ENCODE peak calls at places on chromosome 6, in seven cellular contexts. One of them, this sample, is unnamed.

GRCh38 chr6:114055758-114056157 is 84.8 kb upstream of the HDAC2 start:
- DNase-seq in neural crest cell: no peak
- DNase-seq in AG09319: no peak
- DNase-seq in A673: no peak
- DNase-seq in dorsolateral prefrontal cortex: no peak
- DNase-seq in ovary: no peak
- DNase-seq in GM06990: no peak
- DNase-seq in this sample: no peak

GRCh38 chr6:19297880-19298279 is 539.3 kb upstream of the ID4 start:
- DNase-seq in GM06990: no peak
- DNase-seq in A673: no peak
- DNase-seq in AG09319: no peak
- DNase-seq in ovary: no peak
- DNase-seq in neural crest cell: no peak
- DNase-seq in dorsolateral prefrontal cortex: no peak
- DNase-seq in this sample: no peak

GRCh38 chr6:161984707-161985106 is 710.8 kb upstream of the AGPAT4 start:
- DNase-seq in A673: no peak
- DNase-seq in GM06990: no peak
- DNase-seq in ovary: no peak
- DNase-seq in neural crest cell: no peak
- DNase-seq in dorsolateral prefrontal cortex: no peak
- DNase-seq in AG09319: no peak
- DNase-seq in this sample: no peak

GRCh38 chr6:113073611-113074191 is 726.6 kb downstream of the RFPL4B start:
- DNase-seq in GM06990: no peak
- DNase-seq in dorsolateral prefrontal cortex: no peak
- DNase-seq in neural crest cell: no peak
- DNase-seq in AG09319: no peak
- DNase-seq in A673: no peak
- DNase-seq in ovary: no peak
- DNase-seq in this sample: peak; percentile 38

GRCh38 chr6:20672038-20672437 is 137.8 kb downstream of the CDKAL1 start:
- DNase-seq in GM06990: no peak
- DNase-seq in A673: no peak
- DNase-seq in neural crest cell: no peak
- DNase-seq in dorsolateral prefrontal cortex: no peak
- DNase-seq in ovary: no peak
- DNase-seq in AG09319: no peak
- DNase-seq in this sample: no peak

GRCh38 chr6:156949376-156949775 is 172.2 kb downstream of the ARID1B start:
- DNase-seq in GM06990: no peak
- DNase-seq in dorsolateral prefrontal cortex: no peak
- DNase-seq in A673: peak; percentile 33
- DNase-seq in neural crest cell: no peak
- DNase-seq in AG09319: no peak
- DNase-seq in ovary: no peak
- DNase-seq in this sample: peak; percentile 67

GRCh38 chr6:8073758-8074157 is 9.6 kb upstream of the BLOC1S5 start:
- DNase-seq in GM06990: no peak
- DNase-seq in A673: no peak
- DNase-seq in ovary: no peak
- DNase-seq in dorsolateral prefrontal cortex: no peak
- DNase-seq in AG09319: no peak
- DNase-seq in neural crest cell: no peak
- DNase-seq in this sample: no peak

GRCh38 chr6:112153926-112154621 is 66.7 kb downstream of the FAM229B start:
- DNase-seq in dorsolateral prefrontal cortex: no peak
- DNase-seq in GM06990: no peak
- DNase-seq in AG09319: no peak
- DNase-seq in neural crest cell: no peak
- DNase-seq in ovary: no peak
- DNase-seq in A673: peak; percentile 40
- DNase-seq in this sample: peak; percentile 45

GRCh38 chr6:149723771-149724417 is 6.0 kb upstream of the LATS1 start:
- DNase-seq in dorsolateral prefrontal cortex: no peak
- DNase-seq in ovary: no peak
- DNase-seq in AG09319: peak; percentile 67
- DNase-seq in GM06990: no peak
- DNase-seq in neural crest cell: peak; percentile 14
- DNase-seq in A673: peak; percentile 88
- DNase-seq in this sample: peak; percentile 88

GRCh38 chr6:121686611-121687023 is 251.2 kb downstream of the GJA1 start:
- DNase-seq in neural crest cell: no peak
- DNase-seq in GM06990: no peak
- DNase-seq in ovary: no peak
- DNase-seq in dorsolateral prefrontal cortex: no peak
- DNase-seq in A673: no peak
- DNase-seq in AG09319: no peak
- DNase-seq in this sample: no peak

GRCh38 chr6:170162771-170163404 is 128.0 kb downstream of the DLL1 start:
- DNase-seq in neural crest cell: no peak
- DNase-seq in ovary: no peak
- DNase-seq in dorsolateral prefrontal cortex: no peak
- DNase-seq in A673: no peak
- DNase-seq in GM06990: no peak
- DNase-seq in AG09319: no peak
- DNase-seq in this sample: no peak

GRCh38 chr6:46507426-46507825 is 16.2 kb upstream of the RCAN2 start:
- DNase-seq in AG09319: no peak
- DNase-seq in neural crest cell: no peak
- DNase-seq in A673: no peak
- DNase-seq in GM06990: no peak
- DNase-seq in ovary: no peak
- DNase-seq in dorsolateral prefrontal cortex: no peak
- DNase-seq in this sample: no peak

GRCh38 chr6:5175195-5175594 is 85.6 kb downstream of the LYRM4 start:
- DNase-seq in A673: peak; percentile 68
- DNase-seq in neural crest cell: peak; percentile 33
- DNase-seq in ovary: no peak
- DNase-seq in GM06990: no peak
- DNase-seq in AG09319: no peak
- DNase-seq in dorsolateral prefrontal cortex: no peak
- DNase-seq in this sample: no peak

GRCh38 chr6:166488081-166488685 is 98.3 kb downstream of the RAMACL start:
- DNase-seq in ovary: no peak
- DNase-seq in GM06990: peak; percentile 41
- DNase-seq in A673: peak; percentile 94
- DNase-seq in neural crest cell: no peak
- DNase-seq in AG09319: no peak
- DNase-seq in dorsolateral prefrontal cortex: no peak
- DNase-seq in this sample: peak; percentile 59

GRCh38 chr6:31732029-31732428 is 2.9 kb upstream of the DDAH2 start:
- DNase-seq in neural crest cell: no peak
- DNase-seq in A673: no peak
- DNase-seq in ovary: no peak
- DNase-seq in AG09319: no peak
- DNase-seq in GM06990: no peak
- DNase-seq in dorsolateral prefrontal cortex: no peak
- DNase-seq in this sample: no peak

GRCh38 chr6:147707524-147707923 is 199.0 kb downstream of the SAMD5 start:
- DNase-seq in GM06990: no peak
- DNase-seq in A673: no peak
- DNase-seq in AG09319: no peak
- DNase-seq in dorsolateral prefrontal cortex: no peak
- DNase-seq in ovary: no peak
- DNase-seq in neural crest cell: no peak
- DNase-seq in this sample: no peak

GRCh38 chr6:71171478-71172070 is 117.0 kb upstream of the OGFRL1 start:
- DNase-seq in dorsolateral prefrontal cortex: no peak
- DNase-seq in A673: no peak
- DNase-seq in ovary: no peak
- DNase-seq in AG09319: no peak
- DNase-seq in neural crest cell: no peak
- DNase-seq in GM06990: no peak
- DNase-seq in this sample: no peak

GRCh38 chr6:44002591-44003344 is 124.5 kb downstream of the MRPL14 start:
- DNase-seq in AG09319: no peak
- DNase-seq in A673: peak; percentile 88
- DNase-seq in dorsolateral prefrontal cortex: peak; percentile 26
- DNase-seq in ovary: peak; percentile 25
- DNase-seq in neural crest cell: peak; percentile 32
- DNase-seq in GM06990: peak; percentile 66
- DNase-seq in this sample: peak; percentile 59

GRCh38 chr6:129558248-129558647 is 151.7 kb downstream of the ARHGAP18 start:
- DNase-seq in neural crest cell: no peak
- DNase-seq in ovary: no peak
- DNase-seq in GM06990: no peak
- DNase-seq in AG09319: no peak
- DNase-seq in dorsolateral prefrontal cortex: no peak
- DNase-seq in A673: no peak
- DNase-seq in this sample: no peak

GRCh38 chr6:161169060-161169459 is 104.8 kb downstream of the AGPAT4 start:
- DNase-seq in AG09319: no peak
- DNase-seq in neural crest cell: no peak
- DNase-seq in ovary: no peak
- DNase-seq in A673: no peak
- DNase-seq in dorsolateral prefrontal cortex: no peak
- DNase-seq in GM06990: no peak
- DNase-seq in this sample: no peak

GRCh38 chr6:13354331-13355042 is 26.1 kb upstream of the TBC1D7 start:
- DNase-seq in ovary: no peak
- DNase-seq in GM06990: no peak
- DNase-seq in dorsolateral prefrontal cortex: no peak
- DNase-seq in A673: no peak
- DNase-seq in neural crest cell: no peak
- DNase-seq in AG09319: no peak
- DNase-seq in this sample: peak; percentile 79

DNA sequence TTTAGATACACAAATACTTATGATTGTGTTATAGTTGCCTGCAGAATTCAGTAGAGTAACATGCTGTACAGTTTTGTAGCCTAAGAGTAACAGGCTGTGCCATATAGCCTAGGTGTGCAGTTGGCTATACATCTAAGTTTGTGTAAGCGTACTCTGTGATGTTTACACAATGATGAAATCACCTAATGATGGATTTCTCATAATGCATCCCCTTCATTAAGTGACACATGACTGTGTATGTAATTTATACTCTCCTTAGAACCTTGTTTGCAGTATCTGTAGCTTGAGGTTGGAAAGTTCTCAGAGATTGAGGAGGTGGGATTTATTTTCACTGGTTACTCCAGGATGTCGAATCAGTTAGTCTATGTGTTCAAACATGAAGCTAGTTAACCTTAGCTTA is 67.0 kb upstream of the TMEM30A start:
- DNase-seq in AG09319: no peak
- DNase-seq in GM06990: no peak
- DNase-seq in dorsolateral prefrontal cortex: no peak
- DNase-seq in A673: no peak
- DNase-seq in ovary: no peak
- DNase-seq in neural crest cell: no peak
- DNase-seq in this sample: no peak
- TF ChIP-seq CTCF in AG09319: no peak
- TF ChIP-seq CTCF in GM06990: no peak
- TF ChIP-seq CTCF in dorsolateral prefrontal cortex: no peak
- TF ChIP-seq CTCF in A673: no peak
- TF ChIP-seq CTCF in ovary: no peak
- TF ChIP-seq CTCF in neural crest cell: no peak
- TF ChIP-seq CTCF in this sample: no peak

GRCh38 chr6:17200395-17200794 is 80.8 kb upstream of the RBM24 start:
- DNase-seq in dorsolateral prefrontal cortex: no peak
- DNase-seq in ovary: no peak
- DNase-seq in A673: no peak
- DNase-seq in GM06990: no peak
- DNase-seq in neural crest cell: peak; percentile 20
- DNase-seq in AG09319: no peak
- DNase-seq in this sample: no peak
- TF ChIP-seq CTCF in dorsolateral prefrontal cortex: no peak
- TF ChIP-seq CTCF in ovary: no peak
- TF ChIP-seq CTCF in A673: peak; percentile 22
- TF ChIP-seq CTCF in GM06990: no peak
- TF ChIP-seq CTCF in neural crest cell: peak; percentile 47
- TF ChIP-seq CTCF in AG09319: no peak
- TF ChIP-seq CTCF in this sample: peak; percentile 26

GRCh38 chr6:138752017-138752416 is 21.6 kb upstream of the CCDC28A start:
- DNase-seq in A673: peak; percentile 19
- DNase-seq in ovary: no peak
- DNase-seq in dorsolateral prefrontal cortex: no peak
- DNase-seq in GM06990: no peak
- DNase-seq in neural crest cell: no peak
- DNase-seq in AG09319: no peak
- DNase-seq in this sample: no peak
- TF ChIP-seq CTCF in A673: peak; percentile 40
- TF ChIP-seq CTCF in ovary: no peak
- TF ChIP-seq CTCF in dorsolateral prefrontal cortex: no peak
- TF ChIP-seq CTCF in GM06990: peak; percentile 4
- TF ChIP-seq CTCF in neural crest cell: peak; percentile 46
- TF ChIP-seq CTCF in AG09319: no peak
- TF ChIP-seq CTCF in this sample: peak; percentile 33

DNA sequence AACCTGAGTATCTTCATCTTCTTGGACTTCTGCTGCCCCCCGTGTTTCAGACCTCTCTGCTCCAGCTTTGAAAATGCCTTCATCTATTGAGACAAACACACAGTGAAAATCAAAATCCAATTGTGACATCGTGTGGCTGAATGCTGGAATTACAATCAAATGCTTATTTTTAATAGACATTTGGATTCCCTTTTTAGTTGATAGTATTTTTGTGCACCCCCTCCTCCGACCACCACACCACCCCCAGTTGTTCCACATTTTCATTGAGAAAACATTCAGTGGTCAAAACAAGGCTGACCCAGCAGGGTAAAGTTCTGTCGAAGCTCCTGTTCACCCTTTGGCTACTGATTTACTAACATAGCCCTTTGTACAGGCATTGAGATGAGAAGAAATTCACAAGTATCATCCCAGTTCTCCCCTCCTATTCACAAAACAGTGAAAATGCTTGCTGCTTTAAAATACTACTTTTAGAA is 79.0 kb downstream of the NRSN1 start:
- DNase-seq in AG09319: no peak
- DNase-seq in A673: peak; percentile 68
- DNase-seq in ovary: no peak
- DNase-seq in neural crest cell: peak; percentile 40
- DNase-seq in dorsolateral prefrontal cortex: peak; percentile 4
- DNase-seq in GM06990: peak; percentile 15
- DNase-seq in this sample: peak; percentile 44
- TF ChIP-seq CTCF in AG09319: peak; percentile 50
- TF ChIP-seq CTCF in A673: peak; percentile 75
- TF ChIP-seq CTCF in ovary: no peak
- TF ChIP-seq CTCF in neural crest cell: peak; percentile 84
- TF ChIP-seq CTCF in dorsolateral prefrontal cortex: peak; percentile 66
- TF ChIP-seq CTCF in GM06990: peak; percentile 39
- TF ChIP-seq CTCF in this sample: peak; percentile 57